ENCODE peak calls at places on chromosomes 11 and 22, in six cellular contexts. A is lung, D is coronary artery, M is endodermal cell, X is GM23338, U is tibial artery. R is an unnamed sample.

GRCh38 chr22:36910461-36910860 is 3.0 kb upstream of the CSF2RB start:
- DNase-seq in A (no peak), D (no peak), M (no peak), X (no peak), U (no peak), R (no peak)

GRCh38 chr11:66951927-66952337 is 6.3 kb downstream of the PC start:
- DNase-seq in A (no peak), D (no peak), M (no peak), X (no peak), U (no peak), R (no peak)

GRCh38 chr22:29903371-29903770 is 20.4 kb downstream of the MTMR3 start:
- DNase-seq in A (no peak), D (no peak), M (no peak), X (no peak), U (no peak), R (no peak)

GRCh38 chr11:20873054-20873453 is 203.7 kb downstream of the NELL1 start:
- DNase-seq in A (no peak), D (no peak), M (peak), X (peak), U (no peak), R (peak)

GRCh38 chr22:26903030-26903856 is 245.9 kb downstream of the MIAT start:
- DNase-seq in A (no peak), D (no peak), M (peak), X (peak), U (no peak), R (peak)

GRCh38 chr11:57424802-57425564 is 1.9 kb downstream of the SLC43A3 start:
- DNase-seq in A (peak), D (peak), M (peak), X (no peak), U (peak), R (peak)

GRCh38 chr11:13277719-13278619 is at the start of gene BMAL1:
- DNase-seq in A (peak), D (peak), M (peak), X (peak), U (peak), R (peak)

GRCh38 chr11:20964985-20965384 is 295.6 kb downstream of the NELL1 start:
- DNase-seq in A (no peak), D (no peak), M (no peak), X (no peak), U (no peak), R (no peak)

GRCh38 chr11:118572914-118573550 is 823 bp downstream of the ARCN1 start:
- DNase-seq in A (no peak), D (no peak), M (peak), X (peak), U (no peak), R (peak)

GRCh38 chr11:58301576-58301975 is 33.5 kb upstream of the OR10W1 start:
- DNase-seq in A (no peak), D (no peak), M (no peak), X (no peak), U (no peak), R (no peak)

GRCh38 chr11:95081412-95081811 is 8.2 kb upstream of the ENDOD1 start:
- DNase-seq in A (no peak), D (peak), M (peak), X (peak), U (peak), R (peak)

GRCh38 chr11:95084509-95084908 is 5.1 kb upstream of the ENDOD1 start:
- DNase-seq in A (no peak), D (no peak), M (no peak), X (no peak), U (no peak), R (no peak)

GRCh38 chr11:95085117-95085825 is 4.4 kb upstream of the ENDOD1 start:
- DNase-seq in A (no peak), D (no peak), M (no peak), X (no peak), U (no peak), R (no peak)

GRCh38 chr11:95081010-95081409 is 8.6 kb upstream of the ENDOD1 start:
- DNase-seq in A (no peak), D (no peak), M (no peak), X (no peak), U (no peak), R (no peak)

DNA sequence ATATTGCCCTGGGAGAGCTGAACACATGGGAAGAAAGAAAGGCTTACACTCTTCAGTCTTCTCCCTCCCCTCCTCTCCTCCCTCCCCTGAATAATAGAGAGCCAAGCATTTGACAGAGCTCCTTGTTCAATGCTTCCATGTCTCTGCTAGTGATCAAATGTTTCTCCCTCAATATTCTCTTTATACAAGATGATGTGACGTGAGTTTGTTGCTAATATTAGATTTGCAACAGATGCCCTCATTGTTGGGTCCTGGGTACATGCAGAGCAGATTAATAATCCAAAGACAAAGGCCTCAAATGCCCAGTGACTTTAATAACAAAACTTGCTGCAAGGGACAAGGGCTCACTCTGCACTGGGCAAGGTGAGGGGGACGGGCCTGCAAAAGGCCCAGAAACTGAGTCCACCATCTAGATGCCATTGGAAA is 7.1 kb upstream of the ENDOD1 start:
- DNase-seq in A (no peak), D (no peak), M (peak), X (no peak), U (no peak), R (no peak)
- H3K27ac ChIP-seq in A (no peak), D (peak), M (no peak), X (no peak), U (peak), R (no peak)

GRCh38 chr11:44562836-44563460 is 2.5 kb upstream of the CD82 start:
- DNase-seq in A (no peak), D (no peak), M (no peak), X (no peak), U (no peak), R (no peak)
- H3K4me3 ChIP-seq in A (no peak), D (no peak), M (no peak), X (no peak), U (no peak), R (no peak)

GRCh38 chr22:48099671-48100070 is 1337.2 kb downstream of the TBC1D22A start:
- DNase-seq in A (no peak), D (peak), M (peak), X (no peak), U (peak), R (no peak)

GRCh38 chr22:48098243-48098935 is 1335.9 kb downstream of the TBC1D22A start:
- DNase-seq in A (no peak), D (no peak), M (no peak), X (no peak), U (no peak), R (no peak)

GRCh38 chr22:48097723-48098122 is 1335.3 kb downstream of the TBC1D22A start:
- DNase-seq in A (no peak), D (no peak), M (no peak), X (no peak), U (peak), R (no peak)

GRCh38 chr22:48099251-48099650 is 1336.8 kb downstream of the TBC1D22A start:
- DNase-seq in A (no peak), D (peak), M (peak), X (no peak), U (peak), R (no peak)

GRCh38 chr22:48098936-48099245 is 1336.4 kb downstream of the TBC1D22A start:
- DNase-seq in A (no peak), D (peak), M (peak), X (no peak), U (peak), R (no peak)
- H3K27ac ChIP-seq in A (no peak), D (no peak), M (no peak), X (no peak), U (no peak), R (no peak)

GRCh38 chr22:25068701-25069100 is 116.2 kb downstream of the KIAA1671 start:
- DNase-seq in A (no peak), D (no peak), M (no peak), X (no peak), U (no peak), R (no peak)

GRCh38 chr22:25069426-25069757 is 116.9 kb downstream of the KIAA1671 start:
- DNase-seq in A (no peak), D (no peak), M (no peak), X (no peak), U (no peak), R (no peak)

GRCh38 chr22:25071720-25072119 is 119.2 kb downstream of the KIAA1671 start:
- DNase-seq in A (no peak), D (no peak), M (no peak), X (no peak), U (no peak), R (no peak)

GRCh38 chr22:25070870-25071465 is 118.5 kb downstream of the KIAA1671 start:
- DNase-seq in A (no peak), D (no peak), M (no peak), X (no peak), U (no peak), R (no peak)

DNA sequence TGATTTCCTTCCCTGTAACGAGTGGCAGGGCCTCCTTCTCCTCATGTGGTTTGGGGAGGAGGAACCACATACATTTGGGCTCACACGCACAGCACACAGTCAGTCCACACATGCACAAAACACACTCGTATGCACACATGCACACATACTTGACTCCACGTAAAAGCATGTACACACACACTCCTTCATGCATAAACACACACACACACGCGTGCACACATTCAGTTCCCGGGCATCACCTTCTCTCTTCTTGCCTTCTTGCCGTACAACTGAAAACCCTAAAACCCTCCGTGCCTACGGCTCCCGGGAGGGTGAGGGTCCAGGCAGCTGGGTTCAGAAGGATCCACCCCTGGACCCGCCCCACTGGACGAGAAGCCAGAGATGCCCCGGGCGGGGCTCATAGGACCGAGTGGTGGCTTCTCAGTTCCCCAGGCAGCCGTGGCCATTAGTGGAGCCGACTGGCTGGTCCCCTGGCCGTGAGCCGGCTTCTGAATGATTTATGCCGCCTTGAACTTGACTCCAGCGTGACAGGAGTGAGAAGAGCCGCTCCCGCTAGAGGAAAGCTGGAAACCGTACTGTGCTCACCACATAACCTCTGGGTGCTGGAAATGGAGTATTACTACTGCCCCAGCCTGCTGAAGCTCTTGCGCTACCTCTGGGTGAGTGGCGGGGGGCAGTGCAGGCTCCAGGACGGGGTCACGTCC is 117.4 kb downstream of the KIAA1671 start:
- DNase-seq in A (no peak), D (no peak), M (no peak), X (peak), U (peak), R (no peak)
- H3K4me3 ChIP-seq in A (no peak), D (peak), M (no peak), X (no peak), U (peak), R (no peak)

DNA sequence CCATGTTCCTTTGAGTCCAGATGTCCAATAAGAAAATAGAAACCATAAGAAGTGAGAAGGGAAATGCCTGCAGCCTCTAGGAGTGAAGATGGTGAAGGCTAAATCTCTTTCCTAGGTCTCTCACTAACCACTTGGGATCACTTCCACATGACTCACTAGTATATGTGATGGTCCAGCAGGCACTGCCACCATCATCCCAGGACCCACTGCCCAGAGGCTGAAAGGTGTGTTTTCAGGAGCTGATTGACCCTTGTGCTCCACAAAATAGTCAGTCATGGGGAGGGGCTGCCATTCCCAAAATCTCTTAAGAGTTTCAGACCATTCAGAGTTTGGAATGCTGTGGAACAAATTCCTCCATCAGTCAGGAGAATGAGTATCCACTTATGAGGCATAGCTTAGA is 22.9 kb downstream of the UBASH3B start:
- DNase-seq in A (no peak), D (no peak), M (no peak), X (no peak), U (no peak), R (no peak)
- H3K27ac ChIP-seq in A (no peak), D (no peak), M (no peak), X (no peak), U (no peak), R (no peak)

GRCh38 chr22:45006873-45007246 is 2.9 kb downstream of the PHF21B start:
- DNase-seq in A (no peak), D (no peak), M (no peak), X (peak), U (no peak), R (peak)
- H3K4me3 ChIP-seq in A (no peak), D (peak), M (peak), X (peak), U (peak), R (peak)

GRCh38 chr11:11624926-11625325 is 3.1 kb upstream of the GALNT18 start:
- DNase-seq in A (no peak), D (no peak), M (no peak), X (no peak), U (no peak), R (peak)

GRCh38 chr11:11626128-11626527 is 4.3 kb upstream of the GALNT18 start:
- DNase-seq in A (no peak), D (no peak), M (no peak), X (no peak), U (no peak), R (no peak)

GRCh38 chr11:11621881-11622706 is at the start of gene GALNT18:
- DNase-seq in A (peak), D (peak), M (peak), X (peak), U (peak), R (peak)

GRCh38 chr11:11622772-11623531 is 1.1 kb upstream of the GALNT18 start:
- DNase-seq in A (no peak), D (no peak), M (no peak), X (no peak), U (no peak), R (no peak)

DNA sequence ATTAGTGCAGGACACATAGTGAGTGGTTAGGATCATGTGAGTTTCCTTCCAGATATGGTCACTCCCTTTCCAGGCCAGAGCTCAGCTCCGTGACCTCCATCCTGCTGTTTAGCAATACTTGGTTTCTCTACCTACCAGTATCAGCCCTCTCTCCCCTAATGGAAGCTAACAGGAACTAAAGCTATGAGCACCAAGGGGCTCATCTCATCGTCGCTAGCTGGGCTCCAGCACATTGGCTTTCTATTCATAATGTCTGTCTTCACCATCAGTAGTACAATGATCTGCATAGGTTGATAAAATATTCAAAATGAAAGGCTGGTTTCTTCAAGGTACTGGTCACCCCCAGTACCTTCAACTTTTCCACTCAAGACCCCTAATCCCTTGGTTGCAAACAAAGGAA is 2.4 kb upstream of the GALNT18 start:
- DNase-seq in A (no peak), D (no peak), M (no peak), X (no peak), U (no peak), R (no peak)
- H3K27ac ChIP-seq in A (peak), D (no peak), M (no peak), X (no peak), U (no peak), R (no peak)

DNA sequence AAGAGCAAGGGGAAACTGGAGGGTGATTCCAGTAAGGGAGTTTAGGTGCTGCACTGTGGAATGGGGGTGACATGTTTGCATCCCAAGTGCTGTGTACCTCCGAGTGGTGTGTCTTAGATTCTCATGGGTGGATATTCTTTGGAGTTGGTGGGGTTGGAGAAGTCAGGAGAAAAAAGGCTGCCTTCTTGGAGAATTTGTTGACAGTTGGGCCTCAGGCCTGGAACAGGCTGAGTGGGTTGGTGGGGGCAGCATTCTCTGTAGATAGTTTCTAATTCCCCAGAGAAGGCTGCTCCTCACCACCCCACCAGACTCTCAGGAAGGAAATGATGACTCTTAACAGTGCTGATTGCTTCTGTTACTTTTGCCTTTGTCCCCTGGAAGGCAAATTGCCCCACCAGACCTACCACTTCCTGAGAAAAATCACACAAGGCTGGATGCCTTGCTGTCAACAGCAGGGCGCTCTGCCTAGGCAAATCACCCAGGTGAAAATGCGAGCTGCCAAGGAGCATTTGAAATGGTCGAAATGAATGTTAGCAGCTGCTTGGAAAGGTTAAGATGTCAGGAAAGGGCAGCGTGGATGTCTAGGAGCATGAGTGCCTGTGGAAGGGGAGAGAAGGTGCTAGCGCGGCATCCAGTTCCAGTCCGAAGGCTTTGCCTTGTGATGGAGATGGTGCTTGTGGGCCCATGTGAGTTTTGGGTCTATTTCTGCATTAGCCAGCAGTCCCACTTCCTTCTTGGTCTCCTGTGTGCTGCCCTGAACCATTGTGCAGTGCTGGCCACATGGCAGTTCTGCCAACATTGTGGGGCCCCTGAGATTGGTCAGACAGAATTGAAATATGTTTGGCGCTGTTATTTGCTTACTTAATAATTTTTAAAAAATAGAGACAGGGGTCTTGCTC is 29.7 kb upstream of the SORL1-AS1 start:
- DNase-seq in A (no peak), D (no peak), M (peak), X (no peak), U (no peak), R (no peak)
- H3K4me3 ChIP-seq in A (no peak), D (no peak), M (no peak), X (no peak), U (no peak), R (no peak)

GRCh38 chr11:6647836-6648235 is 7.8 kb downstream of the DCHS1 start:
- DNase-seq in A (no peak), D (no peak), M (peak), X (no peak), U (no peak), R (no peak)
- H3K27ac ChIP-seq in A (peak), D (peak), M (no peak), X (no peak), U (peak), R (no peak)

R was measured in neural progenitor cell.